ENCODE peak calls at places on chromosomes 2 and 18, in seven cellular contexts. One of them, this sample, is unnamed.

GRCh38 chr2:127415593-127416485 is 2.4 kb upstream of the PROC start:
- DNase-seq in HL-60: peak
- DNase-seq in prostate gland: peak
- DNase-seq in HCT116: peak
- DNase-seq in sigmoid colon: no peak
- DNase-seq in breast epithelium: peak
- DNase-seq in stomach: peak
- DNase-seq in this sample: peak

GRCh38 chr2:145484443-145485086 is 964.6 kb upstream of the ZEB2 start:
- DNase-seq in prostate gland: no peak
- DNase-seq in stomach: no peak
- DNase-seq in sigmoid colon: no peak
- DNase-seq in HL-60: no peak
- DNase-seq in HCT116: peak
- DNase-seq in breast epithelium: no peak
- DNase-seq in this sample: peak

GRCh38 chr2:226984461-226985226 is 148.8 kb downstream of the RHBDD1 start:
- DNase-seq in sigmoid colon: no peak
- DNase-seq in breast epithelium: no peak
- DNase-seq in HL-60: no peak
- DNase-seq in prostate gland: no peak
- DNase-seq in stomach: no peak
- DNase-seq in HCT116: no peak
- DNase-seq in this sample: no peak

GRCh38 chr2:41853427-41854191 is 194.2 kb upstream of the PKDCC start:
- DNase-seq in sigmoid colon: no peak
- DNase-seq in breast epithelium: no peak
- DNase-seq in HL-60: no peak
- DNase-seq in stomach: peak
- DNase-seq in prostate gland: peak
- DNase-seq in HCT116: peak
- DNase-seq in this sample: peak

GRCh38 chr2:238851751-238852150 is 3.9 kb downstream of the TWIST2 start:
- DNase-seq in HL-60: no peak
- DNase-seq in stomach: no peak
- DNase-seq in HCT116: no peak
- DNase-seq in prostate gland: no peak
- DNase-seq in sigmoid colon: no peak
- DNase-seq in breast epithelium: no peak
- DNase-seq in this sample: no peak

GRCh38 chr2:233129351-233129978 is 69.3 kb downstream of the INPP5D start:
- DNase-seq in prostate gland: no peak
- DNase-seq in sigmoid colon: no peak
- DNase-seq in HL-60: no peak
- DNase-seq in breast epithelium: no peak
- DNase-seq in HCT116: peak
- DNase-seq in stomach: no peak
- DNase-seq in this sample: peak

GRCh38 chr2:101921319-101921960 is 70.3 kb upstream of the IL1R2 start:
- DNase-seq in HCT116: no peak
- DNase-seq in HL-60: peak
- DNase-seq in sigmoid colon: no peak
- DNase-seq in stomach: no peak
- DNase-seq in breast epithelium: no peak
- DNase-seq in prostate gland: no peak
- DNase-seq in this sample: no peak

GRCh38 chr18:24534271-24534670 is 73.8 kb downstream of the HRH4 start:
- DNase-seq in sigmoid colon: no peak
- DNase-seq in HL-60: no peak
- DNase-seq in prostate gland: no peak
- DNase-seq in breast epithelium: no peak
- DNase-seq in stomach: no peak
- DNase-seq in HCT116: no peak
- DNase-seq in this sample: no peak

GRCh38 chr2:30149513-30149912 is 2.7 kb downstream of the YPEL5 start:
- DNase-seq in HL-60: peak
- DNase-seq in HCT116: no peak
- DNase-seq in stomach: no peak
- DNase-seq in prostate gland: no peak
- DNase-seq in breast epithelium: no peak
- DNase-seq in sigmoid colon: no peak
- DNase-seq in this sample: peak

GRCh38 chr2:30371772-30372373 is 75.2 kb upstream of the LCLAT1 start:
- DNase-seq in prostate gland: no peak
- DNase-seq in sigmoid colon: no peak
- DNase-seq in HCT116: no peak
- DNase-seq in HL-60: no peak
- DNase-seq in breast epithelium: no peak
- DNase-seq in stomach: no peak
- DNase-seq in this sample: no peak

GRCh38 chr2:72134408-72134996 is 13.2 kb downstream of the CYP26B1 start:
- DNase-seq in HL-60: no peak
- DNase-seq in sigmoid colon: peak
- DNase-seq in prostate gland: no peak
- DNase-seq in breast epithelium: no peak
- DNase-seq in HCT116: no peak
- DNase-seq in stomach: no peak
- DNase-seq in this sample: no peak

GRCh38 chr2:43399515-43400245 is 173.3 kb upstream of the ZFP36L2 start:
- DNase-seq in prostate gland: no peak
- DNase-seq in sigmoid colon: peak
- DNase-seq in HL-60: no peak
- DNase-seq in HCT116: no peak
- DNase-seq in breast epithelium: no peak
- DNase-seq in stomach: no peak
- DNase-seq in this sample: no peak

GRCh38 chr18:5582849-5583667 is 39.3 kb upstream of the EPB41L3 start:
- DNase-seq in breast epithelium: no peak
- DNase-seq in HCT116: no peak
- DNase-seq in sigmoid colon: no peak
- DNase-seq in prostate gland: no peak
- DNase-seq in HL-60: no peak
- DNase-seq in stomach: no peak
- DNase-seq in this sample: no peak

GRCh38 chr2:5921081-5921642 is 229.0 kb downstream of the SOX11 start:
- DNase-seq in stomach: peak
- DNase-seq in sigmoid colon: no peak
- DNase-seq in breast epithelium: no peak
- DNase-seq in HCT116: no peak
- DNase-seq in HL-60: no peak
- DNase-seq in prostate gland: no peak
- DNase-seq in this sample: no peak

GRCh38 chr2:226905718-226906438 is 70.0 kb downstream of the RHBDD1 start:
- DNase-seq in sigmoid colon: no peak
- DNase-seq in prostate gland: no peak
- DNase-seq in HL-60: no peak
- DNase-seq in stomach: no peak
- DNase-seq in breast epithelium: no peak
- DNase-seq in HCT116: no peak
- DNase-seq in this sample: no peak

GRCh38 chr2:29900971-29901633 is 20.3 kb downstream of the ALK start:
- DNase-seq in stomach: no peak
- DNase-seq in prostate gland: no peak
- DNase-seq in breast epithelium: no peak
- DNase-seq in HL-60: no peak
- DNase-seq in sigmoid colon: no peak
- DNase-seq in HCT116: no peak
- DNase-seq in this sample: peak

GRCh38 chr2:240713071-240713927 is 21.6 kb downstream of the AQP12A start:
- DNase-seq in prostate gland: no peak
- DNase-seq in stomach: no peak
- DNase-seq in breast epithelium: no peak
- DNase-seq in HL-60: no peak
- DNase-seq in HCT116: no peak
- DNase-seq in sigmoid colon: no peak
- DNase-seq in this sample: no peak

GRCh38 chr18:75405341-75405740 is 22.2 kb downstream of the SMIM21 start:
- DNase-seq in stomach: no peak
- DNase-seq in HCT116: no peak
- DNase-seq in prostate gland: no peak
- DNase-seq in breast epithelium: no peak
- DNase-seq in sigmoid colon: no peak
- DNase-seq in HL-60: no peak
- DNase-seq in this sample: no peak

GRCh38 chr2:66488946-66489345 is 54.0 kb downstream of the MEIS1 start:
- DNase-seq in stomach: no peak
- DNase-seq in sigmoid colon: no peak
- DNase-seq in breast epithelium: no peak
- DNase-seq in HCT116: no peak
- DNase-seq in prostate gland: no peak
- DNase-seq in HL-60: no peak
- DNase-seq in this sample: no peak

GRCh38 chr18:72700961-72701710 is 157.0 kb upstream of the CBLN2 start:
- DNase-seq in prostate gland: no peak
- DNase-seq in HCT116: no peak
- DNase-seq in sigmoid colon: no peak
- DNase-seq in breast epithelium: no peak
- DNase-seq in stomach: no peak
- DNase-seq in HL-60: no peak
- DNase-seq in this sample: peak

GRCh38 chr2:99940963-99941362 is 201.4 kb downstream of the AFF3 start:
- DNase-seq in HCT116: no peak
- DNase-seq in breast epithelium: no peak
- DNase-seq in HL-60: no peak
- DNase-seq in stomach: no peak
- DNase-seq in prostate gland: no peak
- DNase-seq in sigmoid colon: no peak
- DNase-seq in this sample: no peak
- TF ChIP-seq CTCF in HCT116: no peak
- TF ChIP-seq CTCF in breast epithelium: no peak
- TF ChIP-seq CTCF in HL-60: no peak
- TF ChIP-seq CTCF in stomach: no peak
- TF ChIP-seq CTCF in prostate gland: no peak
- TF ChIP-seq CTCF in sigmoid colon: no peak
- TF ChIP-seq CTCF in this sample: no peak

DNA sequence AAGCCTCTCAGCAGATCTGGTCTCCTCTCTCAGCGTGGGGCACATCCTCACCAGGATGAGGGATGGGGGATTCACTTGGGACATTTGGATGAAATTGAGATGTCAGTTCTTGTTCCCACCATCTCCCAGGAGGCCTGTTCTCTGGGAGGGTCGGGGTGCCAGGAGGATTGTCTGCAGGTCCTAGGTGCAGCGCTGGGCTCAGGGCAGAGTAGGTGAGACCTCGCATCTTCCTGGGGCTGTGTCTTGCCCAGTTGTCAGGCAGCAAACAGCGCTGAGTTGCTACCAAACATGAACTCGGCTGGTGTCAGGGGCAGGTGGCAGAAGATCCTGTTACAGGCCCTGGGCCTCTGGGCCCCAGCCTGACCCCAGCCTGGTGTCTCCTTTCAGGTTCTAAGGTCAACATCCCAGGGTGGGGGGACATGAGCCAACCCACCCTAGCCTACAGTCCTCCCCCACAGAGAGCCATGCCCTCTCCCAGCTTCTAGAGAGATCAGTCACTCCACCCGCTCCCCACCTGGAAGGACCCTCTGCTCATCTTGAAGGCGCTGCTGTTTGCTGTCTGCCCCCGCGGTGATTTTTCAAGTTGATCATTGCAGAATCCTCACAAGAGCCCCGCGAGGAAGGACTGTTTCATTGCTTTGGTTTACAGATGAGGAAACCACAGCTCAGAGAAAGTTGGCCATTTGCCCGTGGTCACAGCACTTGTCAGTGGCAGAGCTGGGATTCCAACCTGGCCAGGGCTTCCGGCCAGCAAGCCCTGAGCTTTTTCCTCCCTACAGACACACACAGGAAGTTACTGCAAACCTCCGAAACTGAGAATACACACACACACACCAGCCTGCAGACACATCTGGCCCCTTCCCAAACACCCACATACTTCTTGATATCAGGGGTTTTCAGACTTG is 83.9 kb downstream of the STPG4 start:
- DNase-seq in HL-60: peak
- DNase-seq in sigmoid colon: peak
- DNase-seq in breast epithelium: no peak
- DNase-seq in stomach: peak
- DNase-seq in HCT116: no peak
- DNase-seq in prostate gland: peak
- DNase-seq in this sample: no peak
- TF ChIP-seq POLR2AphosphoS5 in HL-60: peak
- TF ChIP-seq POLR2AphosphoS5 in sigmoid colon: peak
- TF ChIP-seq POLR2AphosphoS5 in breast epithelium: no peak
- TF ChIP-seq POLR2AphosphoS5 in stomach: no peak
- TF ChIP-seq POLR2AphosphoS5 in HCT116: peak
- TF ChIP-seq POLR2AphosphoS5 in prostate gland: no peak
- TF ChIP-seq POLR2AphosphoS5 in this sample: no peak

GRCh38 chr2:162888641-162889040 is 50.1 kb upstream of the KCNH7 start:
- DNase-seq in sigmoid colon: no peak
- DNase-seq in HCT116: no peak
- DNase-seq in prostate gland: no peak
- DNase-seq in stomach: no peak
- DNase-seq in breast epithelium: no peak
- DNase-seq in HL-60: no peak
- DNase-seq in this sample: no peak
- TF ChIP-seq CTCF in sigmoid colon: no peak
- TF ChIP-seq CTCF in HCT116: no peak
- TF ChIP-seq CTCF in prostate gland: no peak
- TF ChIP-seq CTCF in stomach: no peak
- TF ChIP-seq CTCF in breast epithelium: no peak
- TF ChIP-seq CTCF in HL-60: no peak
- TF ChIP-seq CTCF in this sample: no peak

GRCh38 chr2:166485558-166486193 is 8.4 kb downstream of the SCN7A start:
- DNase-seq in HCT116: no peak
- DNase-seq in breast epithelium: no peak
- DNase-seq in prostate gland: no peak
- DNase-seq in HL-60: no peak
- DNase-seq in sigmoid colon: no peak
- DNase-seq in stomach: no peak
- DNase-seq in this sample: no peak
- TF ChIP-seq POLR2AphosphoS5 in HCT116: no peak
- TF ChIP-seq POLR2AphosphoS5 in breast epithelium: no peak
- TF ChIP-seq POLR2AphosphoS5 in prostate gland: no peak
- TF ChIP-seq POLR2AphosphoS5 in HL-60: no peak
- TF ChIP-seq POLR2AphosphoS5 in sigmoid colon: peak
- TF ChIP-seq POLR2AphosphoS5 in stomach: no peak
- TF ChIP-seq POLR2AphosphoS5 in this sample: no peak

This sample was measured in GM23338.